ENCODE peak calls at places on chromosomes 2 and 18, in ten cellular contexts. L, C, R, V, A, E, Q, N, W and Y are unnamed samples.

GRCh38 chr2:204325468-204325867 is 219.8 kb upstream of the PARD3B start:
- DNase-seq in A (peak; percentile 88), V (peak; percentile 61), L (peak; percentile 26), C (peak; percentile 54), N (peak; percentile 85), E (no peak), R (no peak), Q (no peak), W (peak; percentile 77), Y (peak; percentile 85)

GRCh38 chr2:71576541-71576940 is 123.2 kb downstream of the DYSF start:
- DNase-seq in V (no peak), N (no peak), Q (no peak), A (no peak), C (no peak), W (no peak), E (peak; percentile 72), R (no peak), L (no peak), Y (no peak)

GRCh38 chr2:236585966-236586365 is 16.3 kb downstream of the ACKR3 start:
- DNase-seq in L (no peak), W (no peak), Q (no peak), E (no peak), C (no peak), A (no peak), N (no peak), V (no peak), R (no peak), Y (no peak)

GRCh38 chr2:215751200-215751910 is 262.0 kb downstream of the MREG start:
- DNase-seq in E (no peak), R (no peak), L (no peak), V (peak; percentile 73), A (no peak), Q (no peak), N (no peak), W (no peak), C (no peak), Y (no peak)

GRCh38 chr2:150076281-150076680 is 411.2 kb downstream of the RND3 start:
- DNase-seq in N (no peak), C (no peak), R (no peak), L (no peak), A (no peak), Q (no peak), V (peak; percentile 45), E (no peak), W (no peak), Y (no peak)

GRCh38 chr2:74391209-74391579 is 11.1 kb upstream of the DCTN1 start:
- DNase-seq in Q (no peak), R (no peak), N (no peak), A (no peak), W (peak; percentile 7), C (no peak), E (no peak), L (peak; percentile 15), V (no peak), Y (no peak)

GRCh38 chr2:224086226-224086911 is 47.3 kb upstream of the SERPINE2 start:
- DNase-seq in E (no peak), A (no peak), W (peak; percentile 87), L (no peak), R (no peak), N (no peak), V (peak; percentile 90), Q (no peak), C (no peak), Y (no peak)

GRCh38 chr2:109586687-109587086 is 27.1 kb downstream of the SEPTIN10 start:
- DNase-seq in Q (no peak), C (no peak), A (no peak), L (no peak), W (no peak), R (no peak), E (no peak), N (no peak), V (no peak), Y (no peak)

GRCh38 chr2:24859968-24860600 is 60.0 kb downstream of the ADCY3 start:
- DNase-seq in A (no peak), W (no peak), L (no peak), C (no peak), Q (no peak), E (no peak), N (no peak), V (no peak), R (no peak), Y (no peak)

GRCh38 chr2:133200684-133201421 is 367.4 kb downstream of the NCKAP5 start:
- DNase-seq in E (no peak), A (no peak), V (peak; percentile 98), Q (no peak), N (peak; percentile 50), L (no peak), C (no peak), R (no peak), W (no peak), Y (no peak)

GRCh38 chr2:187115627-187116026 is 266.7 kb upstream of the ZSWIM2 start:
- DNase-seq in L (no peak), Q (no peak), E (no peak), N (no peak), C (no peak), W (no peak), A (no peak), R (no peak), V (no peak), Y (no peak)

GRCh38 chr2:239930871-239931771 is 94.0 kb downstream of the NDUFA10 start:
- DNase-seq in V (no peak), N (peak; percentile 41), C (no peak), E (peak; percentile 32), A (no peak), L (no peak), W (no peak), R (no peak), Q (no peak), Y (no peak)

GRCh38 chr2:74850816-74851566 is 17.1 kb downstream of the HK2 start:
- DNase-seq in E (no peak), R (no peak), N (peak; percentile 74), W (no peak), L (no peak), Q (no peak), V (no peak), C (no peak), A (no peak), Y (no peak)

GRCh38 chr18:44946529-44947113 is 265.9 kb downstream of the SETBP1 start:
- DNase-seq in E (no peak), A (no peak), C (no peak), N (no peak), V (no peak), W (no peak), R (no peak), L (no peak), Q (no peak), Y (no peak)

GRCh38 chr18:42641996-42642395 is 473.5 kb downstream of the RIT2 start:
- DNase-seq in E (no peak), W (no peak), R (no peak), N (no peak), Q (no peak), V (no peak), L (no peak), C (no peak), A (no peak), Y (no peak)

GRCh38 chr18:24249716-24250115 is 110.9 kb downstream of the CABYR start:
- DNase-seq in Q (no peak), A (no peak), V (no peak), R (no peak), E (no peak), W (no peak), L (no peak), C (no peak), N (no peak), Y (no peak)

GRCh38 chr2:101805146-101806088 is 107.9 kb downstream of the MAP4K4 start:
- DNase-seq in W (no peak), N (peak; percentile 77), L (no peak), C (no peak), E (no peak), A (peak; percentile 49), R (no peak), Q (no peak), V (peak; percentile 93), Y (no peak)

GRCh38 chr18:67232406-67232805 is 284.1 kb downstream of the DSEL start:
- DNase-seq in A (no peak), W (no peak), V (peak; percentile 63), C (no peak), R (no peak), E (no peak), N (no peak), L (no peak), Q (no peak), Y (no peak)

GRCh38 chr18:63962137-63962536 is 7.7 kb upstream of the SERPINB8 start:
- DNase-seq in C (no peak), Q (no peak), R (no peak), A (no peak), E (no peak), V (no peak), N (no peak), W (no peak), L (peak; percentile 35), Y (no peak)

GRCh38 chr18:35444636-35445035 is 53.1 kb downstream of the INO80C start:
- DNase-seq in L (no peak), R (no peak), C (no peak), E (no peak), N (no peak), A (no peak), W (no peak), Q (no peak), V (no peak), Y (no peak)

GRCh38 chr2:39737661-39738060 is 41.4 kb downstream of the THUMPD2 start:
- DNase-seq in W (no peak), L (peak; percentile 48), A (no peak), N (peak; percentile 91), Q (no peak), V (peak; percentile 91), E (no peak), C (no peak), R (no peak), Y (no peak)

GRCh38 chr2:97968228-97968627 is 27.5 kb downstream of the TMEM131 start:
- DNase-seq in W (no peak), Q (no peak), R (no peak), V (no peak), C (no peak), L (no peak), N (no peak), A (no peak), E (no peak), Y (no peak)

GRCh38 chr2:213086050-213086449 is 65.4 kb downstream of the IKZF2 start:
- DNase-seq in Q (no peak), N (no peak), E (no peak), A (no peak), C (no peak), L (no peak), R (no peak), V (no peak), W (no peak), Y (no peak)

GRCh38 chr2:149125031-149125725 is 86.7 kb downstream of the LYPD6B start:
- DNase-seq in N (no peak), W (peak; percentile 32), V (no peak), A (no peak), C (no peak), Q (no peak), E (no peak), R (no peak), L (no peak), Y (no peak)

GRCh38 chr2:181420259-181421130 is 36.7 kb upstream of the ITGA4 start:
- DNase-seq in Q (no peak), E (no peak), W (no peak), V (no peak), N (no peak), A (no peak), C (no peak), R (no peak), L (no peak), Y (no peak)

GRCh38 chr18:32373995-32374394 is 96.7 kb downstream of the GAREM1 start:
- DNase-seq in E (no peak), L (no peak), A (peak; percentile 52), C (no peak), N (no peak), V (peak; percentile 71), W (peak; percentile 88), R (no peak), Q (no peak), Y (no peak)

GRCh38 chr2:9261231-9261883 is 54.7 kb downstream of the ASAP2 start:
- DNase-seq in L (peak; percentile 68), C (no peak), E (no peak), A (no peak), V (no peak), N (no peak), Q (no peak), R (no peak), W (no peak), Y (peak; percentile 69)

GRCh38 chr18:23743733-23744333 is 54.6 kb downstream of the LAMA3 start:
- DNase-seq in Q (no peak), A (no peak), V (no peak), L (no peak), N (no peak), R (no peak), W (no peak), E (no peak), C (no peak), Y (no peak)